ENCODE peak calls at places on chromosomes 6 and 20, in ten cellular contexts. C, T, X, P, L, G, A, H, Q and M are unnamed samples.

GRCh38 chr6:137926207-137926731 is 59.2 kb downstream of the TNFAIP3 start:
- DNase-seq in H (no peak), G (peak; percentile 59), X (no peak), T (no peak), C (peak; percentile 72), L (no peak), Q (no peak), A (peak; percentile 70), P (peak; percentile 93), M (no peak)

GRCh38 chr6:40779399-40779798 is 192.2 kb upstream of the LRFN2 start:
- DNase-seq in A (no peak), Q (no peak), T (no peak), X (no peak), C (peak; percentile 68), P (peak; percentile 94), H (no peak), G (no peak), L (no peak), M (no peak)

GRCh38 chr6:99485395-99485773 is 29.8 kb downstream of the USP45 start:
- DNase-seq in G (no peak), L (no peak), P (no peak), C (no peak), Q (no peak), X (no peak), H (no peak), T (no peak), A (no peak), M (no peak)

GRCh38 chr6:28462401-28462800 is 19.1 kb upstream of the ZSCAN23 start:
- DNase-seq in X (no peak), C (no peak), L (no peak), Q (no peak), G (no peak), P (no peak), T (no peak), H (no peak), A (no peak), M (no peak)

GRCh38 chr6:131784561-131784960 is 23.3 kb upstream of the ENPP1 start:
- DNase-seq in G (no peak), Q (no peak), C (no peak), T (no peak), H (no peak), P (no peak), L (no peak), A (no peak), X (no peak), M (no peak)

GRCh38 chr6:80610821-80611220 is 504.4 kb downstream of the BCKDHB start:
- DNase-seq in H (no peak), Q (no peak), T (no peak), X (no peak), P (peak; percentile 79), A (no peak), C (peak; percentile 67), L (no peak), G (no peak), M (no peak)

GRCh38 chr20:47546184-47547033 is 44.7 kb downstream of the NCOA3 start:
- DNase-seq in H (no peak), L (no peak), P (no peak), G (peak; percentile 27), T (no peak), A (no peak), X (no peak), Q (no peak), C (peak; percentile 53), M (no peak)

GRCh38 chr6:160378886-160379285 is 30.7 kb downstream of the SLC22A3 start:
- DNase-seq in Q (no peak), P (peak; percentile 68), C (no peak), X (no peak), H (no peak), L (no peak), T (no peak), A (no peak), G (no peak), M (no peak)

GRCh38 chr6:109308018-109308492 is 74.2 kb downstream of the CD164 start:
- DNase-seq in Q (no peak), H (no peak), A (no peak), X (no peak), G (no peak), L (no peak), P (peak; percentile 94), C (peak; percentile 71), T (no peak), M (no peak)

GRCh38 chr20:6824401-6824800 is 56.9 kb downstream of the BMP2 start:
- DNase-seq in A (no peak), T (no peak), L (no peak), Q (no peak), H (no peak), P (no peak), X (no peak), C (no peak), G (no peak), M (no peak)

GRCh38 chr20:38843346-38843745 is 37.8 kb downstream of the PPP1R16B start:
- DNase-seq in P (no peak), Q (no peak), H (no peak), L (no peak), A (no peak), X (no peak), C (no peak), T (no peak), G (no peak), M (peak; percentile 36)

GRCh38 chr6:151482290-151482689 is 11.5 kb upstream of the CCDC170 start:
- DNase-seq in L (no peak), C (no peak), H (no peak), T (no peak), P (no peak), G (no peak), A (no peak), X (no peak), Q (no peak), M (peak; percentile 11)

GRCh38 chr6:123295181-123295580 is 299.1 kb downstream of the CLVS2 start:
- DNase-seq in T (no peak), X (no peak), L (no peak), H (no peak), Q (no peak), C (no peak), A (no peak), P (no peak), G (no peak), M (no peak)

GRCh38 chr6:4879724-4880372 is 103.6 kb downstream of the CDYL start:
- DNase-seq in T (no peak), G (no peak), C (no peak), X (no peak), Q (no peak), A (no peak), H (no peak), L (no peak), P (no peak), M (peak; percentile 67)

GRCh38 chr20:63766695-63767426 is 27.3 kb downstream of the SLC2A4RG start:
- DNase-seq in H (no peak), G (no peak), C (no peak), A (no peak), P (no peak), X (no peak), Q (no peak), L (no peak), T (no peak), M (no peak)

GRCh38 chr6:16393326-16393725 is 154.9 kb downstream of the GMPR start:
- DNase-seq in G (no peak), T (no peak), A (no peak), C (no peak), X (no peak), Q (no peak), H (no peak), P (no peak), L (no peak), M (no peak)

GRCh38 chr20:21047981-21048380 is 58.2 kb downstream of the LINC00237 start:
- DNase-seq in C (no peak), H (no peak), Q (no peak), X (no peak), P (no peak), A (no peak), G (no peak), T (no peak), L (no peak), M (no peak)

GRCh38 chr6:44634321-44634720 is 246.8 kb downstream of the CDC5L start:
- DNase-seq in A (no peak), C (no peak), H (no peak), G (no peak), P (no peak), X (no peak), T (no peak), L (no peak), Q (no peak), M (no peak)

GRCh38 chr20:25083773-25084615 is 2.1 kb upstream of the VSX1 start:
- DNase-seq in Q (no peak), P (peak; percentile 50), T (no peak), G (no peak), L (no peak), C (no peak), A (peak; percentile 63), X (no peak), H (no peak), M (no peak)

GRCh38 chr20:36435799-36436541 is 105.3 kb upstream of the MYL9 start:
- DNase-seq in Q (peak; percentile 43), L (peak; percentile 82), C (no peak), H (peak; percentile 51), A (peak; percentile 98), G (peak; percentile 95), T (peak; percentile 78), P (peak; percentile 37), X (peak; percentile 71), M (peak; percentile 53)

GRCh38 chr6:96532399-96532798 is 10.8 kb downstream of the UFL1 start:
- DNase-seq in L (no peak), T (no peak), P (no peak), C (no peak), Q (no peak), G (no peak), A (no peak), H (no peak), X (no peak), M (peak; percentile 30)